ENCODE peak calls at places on chromosome 17, in five cellular contexts. J is dermis microvascular lymphatic vessel endothelial cell, Y is esophagus squamous epithelium, V is H9, Q is cardiac muscle cell. G is an unnamed sample.

GRCh38 chr17:71922439-71922838 is 198.4 kb upstream of the SOX9 start:
- DNase-seq in V (no peak), Q (no peak), J (no peak), Y (no peak), G (no peak)

GRCh38 chr17:57937492-57937891 is 17.7 kb downstream of the CUEDC1 start:
- DNase-seq in V (no peak), Y (no peak), J (no peak), Q (no peak), G (no peak)

GRCh38 chr17:15398291-15398690 is 56.9 kb upstream of the TEKT3 start:
- DNase-seq in V (no peak), J (peak), Y (no peak), Q (no peak), G (no peak)

GRCh38 chr17:3610523-3610922 is 1.3 kb upstream of the TRPV1 start:
- DNase-seq in V (no peak), Y (no peak), Q (no peak), J (no peak), G (no peak)

GRCh38 chr17:49963277-49963625 is 5.7 kb upstream of the DLX4 start:
- DNase-seq in Q (no peak), V (no peak), Y (no peak), J (no peak), G (no peak)

GRCh38 chr17:31095239-31096105 is 695 bp downstream of the NF1 start:
- DNase-seq in V (peak), Y (no peak), Q (peak), J (peak), G (peak)

GRCh38 chr17:61701978-61702377 is 111.0 kb upstream of the NACA2 start:
- DNase-seq in Y (no peak), V (no peak), J (no peak), Q (no peak), G (no peak)

GRCh38 chr17:78883533-78884131 is 19.4 kb downstream of the CEP295NL start:
- DNase-seq in Q (peak), V (peak), Y (no peak), J (peak), G (peak)

GRCh38 chr17:55648086-55648485 is 74.6 kb downstream of the TMEM100 start:
- DNase-seq in J (no peak), V (no peak), Q (no peak), Y (no peak), G (no peak)

GRCh38 chr17:44914698-44915271 is 515 bp downstream of the GFAP start:
- DNase-seq in Q (no peak), V (peak), J (no peak), Y (no peak), G (no peak)

GRCh38 chr17:46194393-46195216 is 1.4 kb upstream of the KANSL1 start:
- DNase-seq in Y (no peak), J (peak), Q (peak), V (no peak), G (no peak)

GRCh38 chr17:51056813-51057510 is 63.7 kb downstream of the SPAG9 start:
- DNase-seq in Q (peak), Y (no peak), V (peak), J (peak), G (no peak)

GRCh38 chr17:14299261-14300093 is 1.4 kb upstream of the HS3ST3B1 start:
- DNase-seq in J (peak), Y (no peak), V (peak), Q (peak), G (peak)

GRCh38 chr17:68871447-68871846 is 83.7 kb downstream of the ABCA8 start:
- DNase-seq in V (no peak), Y (no peak), Q (no peak), J (no peak), G (no peak)

GRCh38 chr17:81928497-81929252 is 1.1 kb upstream of the MAFG start:
- DNase-seq in V (no peak), Q (no peak), Y (no peak), J (no peak), G (no peak)

GRCh38 chr17:3965123-3965800 is 1.0 kb upstream of the ATP2A3 start:
- DNase-seq in Y (peak), V (peak), J (no peak), Q (peak), G (no peak)

GRCh38 chr17:67605259-67605912 is 112.3 kb upstream of the NOL11 start:
- DNase-seq in Q (no peak), Y (no peak), J (no peak), V (no peak), G (peak)

GRCh38 chr17:67105213-67105612 is 60.9 kb downstream of the CACNG1 start:
- DNase-seq in Q (no peak), J (no peak), V (no peak), Y (no peak), G (no peak)

GRCh38 chr17:20116683-20117309 is 107.6 kb downstream of the SPECC1 start:
- DNase-seq in V (peak), Y (no peak), Q (peak), J (peak), G (no peak)

GRCh38 chr17:2075336-2076056 is 20.6 kb downstream of the HIC1 start:
- DNase-seq in Y (no peak), J (peak), Q (peak), V (peak), G (peak)

GRCh38 chr17:19534562-19535149 is 1.0 kb downstream of the SLC47A1 start:
- DNase-seq in V (no peak), Y (no peak), J (no peak), Q (no peak), G (no peak)